ENCODE peak calls at places on chromosome 20, in ten cellular contexts. L, I, S, B, Q, J, D, R, N and H are unnamed samples.

GRCh38 chr20:29878281-29878741 is 1379.2 kb upstream of the DEFB115 start:
- DNase-seq in L (peak), I (no peak), S (no peak), D (no peak), J (peak), R (no peak), N (no peak), B (no peak), Q (no peak), H (no peak)

GRCh38 chr20:58219342-58219700 is 9.1 kb downstream of the ANKRD60 start:
- DNase-seq in L (peak), R (no peak), D (no peak), S (no peak), B (peak), I (no peak), N (no peak), J (peak), Q (no peak), H (no peak)

GRCh38 chr20:45951474-45951873 is 17.0 kb downstream of the PCIF1 start:
- DNase-seq in B (no peak), Q (no peak), R (no peak), N (no peak), S (no peak), D (no peak), I (no peak), L (no peak), J (no peak), H (no peak)

GRCh38 chr20:31551581-31552081 is 37.4 kb downstream of the HM13 start:
- DNase-seq in R (no peak), J (no peak), I (no peak), S (no peak), N (no peak), L (no peak), D (no peak), B (no peak), Q (no peak), H (no peak)

GRCh38 chr20:19947611-19948264 is 69.4 kb upstream of the NAA20 start:
- DNase-seq in Q (no peak), S (no peak), N (no peak), J (peak), L (no peak), D (no peak), B (peak), I (no peak), R (no peak), H (no peak)

GRCh38 chr20:44085616-44086434 is 101.2 kb downstream of the JPH2 start:
- DNase-seq in Q (no peak), S (no peak), D (no peak), J (no peak), L (no peak), I (no peak), N (no peak), R (no peak), B (no peak), H (no peak)

GRCh38 chr20:19492937-19493336 is 265.1 kb upstream of the RIN2 start:
- DNase-seq in N (no peak), B (no peak), S (no peak), D (no peak), L (no peak), R (no peak), J (no peak), I (no peak), Q (no peak), H (peak)

GRCh38 chr20:47217482-47218446 is 138.7 kb downstream of the ZMYND8 start:
- DNase-seq in N (no peak), Q (no peak), R (no peak), D (no peak), L (no peak), I (no peak), S (no peak), B (no peak), J (no peak), H (no peak)

GRCh38 chr20:58555078-58555765 is 40.0 kb upstream of the APCDD1L start:
- DNase-seq in Q (no peak), I (no peak), L (peak), B (peak), D (no peak), N (no peak), S (no peak), J (peak), R (peak), H (no peak)

GRCh38 chr20:36745927-36746659 is at the start of gene NDRG3:
- DNase-seq in R (peak), J (peak), I (peak), L (peak), D (peak), B (peak), S (peak), N (peak), Q (peak), H (peak)
- TF ChIP-seq CTCF in R (no peak), J (no peak), I (peak), L (no peak), D (peak), B (peak), S (no peak), N (no peak), Q (peak), H (no peak)

DNA sequence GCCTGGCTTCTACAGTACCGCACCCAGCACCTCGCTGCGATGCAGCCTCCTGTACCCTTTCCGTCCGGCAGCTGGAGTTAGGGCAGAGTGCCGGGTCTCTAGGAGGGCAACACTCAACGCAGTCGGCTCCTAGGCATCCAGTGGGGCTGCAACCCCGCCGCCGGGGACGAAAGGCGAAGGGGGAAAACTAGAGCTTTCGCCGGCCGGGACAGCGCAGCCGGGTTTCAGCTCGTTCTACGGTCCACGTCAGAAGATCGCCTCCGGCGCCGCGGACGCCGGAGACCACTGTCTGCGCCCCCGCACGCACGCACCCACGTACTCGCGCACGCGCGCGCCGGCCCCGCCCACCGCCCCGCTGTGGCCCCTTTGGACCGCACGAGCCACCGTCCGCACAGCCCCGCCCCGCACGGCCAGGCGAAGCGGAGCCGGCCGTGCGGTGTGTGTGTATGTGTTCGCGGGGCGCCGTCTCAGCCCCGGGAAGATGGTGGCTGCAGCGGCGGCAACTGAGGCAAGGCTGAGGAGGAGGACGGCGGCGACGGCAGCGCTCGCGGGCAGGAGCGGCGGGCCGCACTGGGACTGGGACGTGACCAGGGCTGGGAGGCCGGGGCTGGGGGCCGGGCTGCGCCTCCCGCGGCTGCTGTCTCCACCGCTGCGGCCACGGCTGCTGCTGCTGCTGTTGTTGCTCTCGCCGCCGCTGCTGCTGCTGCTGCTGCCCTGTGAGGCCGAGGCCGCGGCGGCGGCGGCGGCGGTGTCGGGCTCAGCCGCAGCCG is at the start of gene ATRN:
- DNase-seq in S (peak), I (peak), B (peak), Q (peak), J (peak), R (peak), N (peak), L (peak), D (peak), H (peak)
- TF ChIP-seq CTCF in S (no peak), I (no peak), B (no peak), Q (no peak), J (no peak), R (no peak), N (no peak), L (no peak), D (no peak), H (no peak)

GRCh38 chr20:49207071-49207470 is 12.1 kb upstream of the DDX27 start:
- DNase-seq in L (peak), Q (no peak), I (no peak), R (no peak), J (no peak), N (no peak), S (no peak), B (no peak), D (no peak), H (no peak)
- TF ChIP-seq CTCF in L (no peak), Q (no peak), I (no peak), R (peak), J (no peak), N (no peak), S (no peak), B (peak), D (no peak), H (no peak)

GRCh38 chr20:50958733-50959542 is at the start of gene MOCS3:
- DNase-seq in J (peak), L (peak), N (peak), I (peak), Q (peak), D (peak), B (peak), S (peak), R (peak), H (peak)
- TF ChIP-seq CTCF in J (no peak), L (no peak), N (no peak), I (no peak), Q (no peak), D (no peak), B (peak), S (no peak), R (no peak), H (no peak)

GRCh38 chr20:22680031-22680740 is 95.8 kb upstream of the FOXA2 start:
- DNase-seq in I (no peak), L (no peak), D (no peak), N (no peak), Q (no peak), B (no peak), R (no peak), J (no peak), S (no peak), H (no peak)

GRCh38 chr20:22684072-22684762 is 99.8 kb upstream of the FOXA2 start:
- DNase-seq in J (peak), S (no peak), B (peak), L (peak), R (no peak), I (peak), Q (peak), N (peak), D (peak), H (peak)

GRCh38 chr20:22681591-22682248 is 97.3 kb upstream of the FOXA2 start:
- DNase-seq in Q (no peak), R (no peak), L (no peak), I (no peak), N (no peak), B (no peak), S (no peak), J (no peak), D (no peak), H (no peak)

GRCh38 chr20:22684763-22685443 is 100.5 kb upstream of the FOXA2 start:
- DNase-seq in L (peak), S (no peak), B (no peak), Q (no peak), I (no peak), D (no peak), J (no peak), N (peak), R (no peak), H (no peak)

DNA sequence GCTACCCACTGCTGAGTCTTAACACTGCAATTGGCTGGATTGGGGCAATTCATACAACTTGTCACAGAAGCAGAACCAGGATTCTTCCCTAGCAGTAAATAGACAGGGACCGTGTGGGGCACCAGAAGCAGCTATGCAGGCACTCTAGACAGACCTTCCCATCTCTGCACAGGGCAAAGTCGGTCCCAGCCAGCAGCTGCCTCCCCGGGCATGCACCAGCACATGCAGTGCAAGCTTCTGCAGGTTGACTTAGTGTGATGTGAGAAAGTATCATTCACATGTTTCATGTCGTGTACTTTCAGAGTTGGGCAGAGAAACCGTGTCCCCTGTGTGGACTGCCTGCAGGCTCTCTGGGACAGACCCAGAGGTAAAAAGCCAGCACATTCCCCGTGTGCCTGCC is 98.0 kb upstream of the FOXA2 start:
- DNase-seq in N (no peak), B (no peak), J (no peak), L (no peak), R (no peak), D (no peak), Q (no peak), I (no peak), S (no peak), H (no peak)
- TF ChIP-seq CTCF in N (no peak), B (no peak), J (no peak), L (no peak), R (no peak), D (no peak), Q (no peak), I (no peak), S (no peak), H (no peak)

DNA sequence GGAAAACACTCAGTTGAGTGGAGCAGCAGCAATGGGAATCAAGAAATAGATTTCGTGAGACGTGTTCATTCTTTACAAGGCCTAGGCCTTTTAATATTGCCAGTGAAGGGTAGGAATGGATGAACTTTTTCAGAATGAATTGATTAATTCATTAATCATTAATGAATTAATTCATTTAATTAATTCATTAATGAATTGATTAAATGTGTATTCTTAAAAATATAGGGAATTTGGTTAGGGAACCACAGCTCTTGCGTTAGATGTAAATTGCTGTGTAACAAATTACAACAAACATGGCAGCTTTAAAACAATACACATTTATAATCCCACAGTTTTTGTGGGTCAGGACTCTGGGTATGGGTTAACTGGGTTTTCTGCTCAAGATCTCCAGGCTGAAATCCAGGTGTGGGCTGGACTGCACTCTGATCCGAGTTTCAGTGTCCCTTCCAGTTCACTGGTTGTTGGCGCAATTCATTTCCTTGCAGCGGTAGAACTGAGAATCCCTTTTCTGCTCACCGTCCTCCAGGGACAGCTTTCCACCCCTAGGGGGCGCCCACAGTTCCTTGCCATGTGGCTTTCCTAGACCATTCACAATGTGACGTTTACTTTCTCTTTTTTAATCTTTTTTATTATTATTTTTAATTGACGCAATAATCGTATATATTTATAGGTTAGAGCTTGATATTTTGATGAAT is 32.8 kb upstream of the BCAS1 start:
- DNase-seq in D (peak), I (peak), Q (peak), S (peak), B (peak), L (peak), J (peak), N (peak), R (no peak), H (peak)
- TF ChIP-seq CTCF in D (peak), I (peak), Q (peak), S (peak), B (peak), L (peak), J (peak), N (peak), R (peak), H (peak)

DNA sequence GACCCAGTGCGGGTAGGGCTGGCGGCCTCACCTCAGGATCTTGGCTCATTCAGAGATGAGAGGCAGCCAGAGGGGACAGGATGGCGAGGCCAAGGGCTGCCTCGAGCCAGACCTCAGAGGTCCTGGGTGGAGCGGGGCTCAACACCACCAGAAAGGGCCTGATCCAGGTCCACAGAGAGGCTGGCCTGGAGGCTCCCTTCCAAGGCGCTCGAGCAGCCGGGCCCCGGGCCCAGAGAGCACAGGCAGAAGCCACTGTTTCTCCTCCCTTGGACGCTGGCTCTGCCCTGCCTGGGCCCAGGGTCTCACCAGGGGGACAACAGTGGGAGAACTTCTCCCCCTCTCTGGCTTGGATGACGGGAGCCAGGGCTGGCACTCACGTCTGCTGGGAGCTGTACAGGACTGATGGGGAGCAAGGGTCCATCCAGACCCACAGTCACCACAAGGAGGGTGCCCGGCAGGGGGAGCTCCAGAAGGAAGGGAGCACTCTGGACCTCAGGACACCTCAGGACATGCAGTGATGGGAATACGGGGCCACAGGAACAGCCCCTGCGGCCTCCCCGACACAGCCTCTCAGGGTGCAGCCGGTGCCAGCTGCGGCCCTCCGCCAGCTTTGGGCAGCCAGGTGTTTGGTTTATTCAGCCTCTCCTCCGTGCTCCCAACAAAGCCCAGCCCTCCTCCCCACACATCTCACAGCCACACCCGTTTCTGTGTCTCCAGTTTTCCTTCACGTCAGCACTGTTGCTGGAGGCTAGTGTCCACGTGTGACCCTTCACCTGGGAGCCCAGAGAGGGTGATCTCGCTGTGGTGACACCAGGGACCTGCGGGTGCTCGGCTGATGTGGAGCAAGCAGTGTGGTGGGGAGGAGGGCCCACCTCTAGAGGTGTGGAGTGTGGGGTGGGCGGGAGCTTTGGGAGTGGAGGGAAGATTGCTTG is 8.7 kb downstream of the RPS21 start:
- DNase-seq in I (no peak), N (no peak), J (no peak), L (no peak), B (no peak), S (no peak), R (no peak), D (no peak), Q (no peak), H (no peak)
- TF ChIP-seq CTCF in I (no peak), N (no peak), J (no peak), L (peak), B (no peak), S (no peak), R (peak), D (no peak), Q (no peak), H (no peak)

GRCh38 chr20:18405826-18406225 is 61.0 kb downstream of the DZANK1 start:
- DNase-seq in N (no peak), R (no peak), I (no peak), S (no peak), B (no peak), D (no peak), Q (no peak), L (no peak), J (no peak), H (no peak)
- TF ChIP-seq CTCF in N (no peak), R (no peak), I (no peak), S (no peak), B (no peak), D (no peak), Q (no peak), L (no peak), J (no peak), H (no peak)